ENCODE peak calls at places on chromosome 15, in six cellular contexts. A is HepG2, O is HCT116, X is GM12878, F is upper lobe of left lung, P is K562. G is an unnamed sample. For H3K9me3, the result is how much of the 10 kb centered on the place peaks cover.

GRCh38 chr15:67548862-67549651 is 6.6 kb downstream of the MAP2K5 start:
- ATAC-seq in F (no peak), X (peak), A (no peak), O (no peak), P (no peak), G (no peak)

GRCh38 chr15:89765694-89766093 is 10.4 kb upstream of the MESP2 start:
- ATAC-seq in X (no peak), F (no peak), P (no peak), A (no peak), O (no peak), G (no peak)

GRCh38 chr15:93566777-93567176 is 477.8 kb upstream of the RGMA start:
- ATAC-seq in F (peak), P (no peak), A (no peak), X (no peak), O (no peak), G (no peak)

GRCh38 chr15:99295840-99296239 is 44.6 kb downstream of the LRRC28 start:
- ATAC-seq in A (no peak), X (no peak), O (no peak), P (no peak), F (no peak), G (no peak)

GRCh38 chr15:79329186-79329611 is 18.3 kb downstream of the TMED3 start:
- ATAC-seq in F (no peak), X (no peak), A (peak), O (peak), P (peak), G (no peak)

GRCh38 chr15:61097852-61098251 is 131.2 kb downstream of the RORA start:
- ATAC-seq in F (no peak), X (no peak), A (no peak), O (no peak), P (no peak), G (no peak)

GRCh38 chr15:76932090-76932966 is 779 bp downstream of the RCN2 start:
- ATAC-seq in P (no peak), O (no peak), X (no peak), F (no peak), A (peak), G (no peak)

GRCh38 chr15:66872394-66872793 is 170.4 kb downstream of the SMAD6 start:
- ATAC-seq in X (no peak), P (no peak), O (no peak), A (no peak), F (no peak), G (no peak)

GRCh38 chr15:88717342-88718017 is 78.7 kb downstream of the ISG20 start:
- ATAC-seq in A (peak), O (no peak), X (no peak), F (no peak), P (no peak), G (no peak)

GRCh38 chr15:66765478-66766281 is 63.6 kb downstream of the SMAD6 start:
- ATAC-seq in A (peak), O (peak), P (peak), X (peak), F (peak), G (no peak)

GRCh38 chr15:60353245-60353940 is 44.4 kb downstream of the ANXA2 start:
- ATAC-seq in O (peak), X (no peak), F (no peak), A (no peak), P (no peak), G (no peak)

GRCh38 chr15:81211376-81211775 is 14.7 kb downstream of the IL16 start:
- ATAC-seq in X (no peak), P (no peak), A (no peak), O (no peak), F (no peak), G (peak)

GRCh38 chr15:57732526-57733331 is 26.2 kb downstream of the POLR2M start:
- ATAC-seq in F (no peak), A (peak), P (peak), X (peak), O (peak), G (no peak)

GRCh38 chr15:56772868-56773639 is 39.7 kb upstream of the ZNF280D start:
- ATAC-seq in P (no peak), X (no peak), A (peak), O (no peak), F (peak), G (peak)

GRCh38 chr15:90418627-90419026 is 30.6 kb downstream of the IQGAP1 start:
- ATAC-seq in P (no peak), F (no peak), X (peak), O (no peak), A (no peak), G (no peak)

GRCh38 chr15:87599616-87600015 is 656.9 kb downstream of the NTRK3 start:
- ATAC-seq in F (no peak), X (no peak), P (no peak), A (no peak), O (no peak), G (no peak)

GRCh38 chr15:57297630-57298029 is 78.7 kb upstream of the CGNL1 start:
- ATAC-seq in O (no peak), F (no peak), A (no peak), P (no peak), X (no peak), G (no peak)

GRCh38 chr15:92617197-92618037 is 38.2 kb downstream of the FAM174B start:
- ATAC-seq in P (peak), O (no peak), F (peak), A (peak), X (no peak), G (peak)

GRCh38 chr15:50227076-50227475 is 38.5 kb downstream of the HDC start:
- ATAC-seq in X (no peak), F (no peak), A (no peak), P (no peak), O (no peak), G (no peak)

GRCh38 chr15:46260937-46261336 is 626.1 kb downstream of the SQOR start:
- ATAC-seq in P (no peak), F (no peak), A (no peak), O (no peak), X (no peak), G (no peak)

GRCh38 chr15:77870195-77871065 is 207.1 kb downstream of the TBC1D2B start:
- ATAC-seq in X (peak), P (peak), F (peak), A (peak), O (peak), G (peak)

GRCh38 chr15:92889390-92890113 is 10.6 kb upstream of the CHD2 start:
- ATAC-seq in F (no peak), O (no peak), A (no peak), X (peak), P (no peak), G (no peak)

GRCh38 chr15:101625169-101625568 is 27.0 kb downstream of the TM2D3 start:
- ATAC-seq in P (no peak), O (no peak), X (no peak), A (peak), F (peak), G (no peak)

GRCh38 chr15:45262906-45263456 is 10.9 kb downstream of the SLC28A2 start:
- ATAC-seq in A (peak), X (no peak), O (no peak), F (no peak), P (no peak), G (no peak)

GRCh38 chr15:23403550-23403949 is 43.5 kb downstream of the GOLGA6L2 start:
- ATAC-seq in F (no peak), O (no peak), X (no peak), P (no peak), A (no peak), G (no peak)

GRCh38 chr15:57640935-57641682 is 49.4 kb downstream of the MYZAP start:
- ATAC-seq in F (no peak), P (peak), O (peak), X (peak), A (peak), G (no peak)

GRCh38 chr15:92937880-92938279 is 37.8 kb downstream of the CHD2 start:
- ATAC-seq in F (no peak), A (no peak), P (no peak), O (no peak), X (no peak), G (no peak)

GRCh38 chr15:92636950-92637481 is 18.6 kb downstream of the FAM174B start:
- ATAC-seq in X (peak), F (peak), O (peak), P (peak), A (peak), G (peak)

GRCh38 chr15:96264351-96264798 is 66.1 kb upstream of the NR2F2 start:
- ATAC-seq in A (peak), X (peak), F (peak), P (peak), O (peak), G (peak)

GRCh38 chr15:101078669-101079323 is 159.6 kb downstream of the LRRK1 start:
- ATAC-seq in A (no peak), P (no peak), F (peak), O (no peak), X (no peak), G (no peak)

GRCh38 chr15:47337836-47338235 is 379.5 kb upstream of the SEMA6D start:
- ATAC-seq in X (no peak), A (no peak), O (no peak), P (no peak), F (no peak), G (no peak)

GRCh38 chr15:82158811-82159210 is 103.7 kb downstream of the EFL1 start:
- ATAC-seq in P (no peak), A (no peak), F (no peak), O (no peak), X (no peak), G (no peak)

GRCh38 chr15:55823699-55824098 is 80.7 kb upstream of the PRTG start:
- ATAC-seq in O (no peak), X (no peak), F (no peak), A (no peak), P (no peak), G (peak)

GRCh38 chr15:70503798-70504304 is 259.5 kb downstream of the UACA start:
- ATAC-seq in O (no peak), P (no peak), A (no peak), F (no peak), X (peak), G (no peak)

GRCh38 chr15:70501849-70502248 is 261.5 kb downstream of the UACA start:
- ATAC-seq in A (no peak), X (no peak), F (no peak), O (no peak), P (no peak), G (no peak)

GRCh38 chr15:70502576-70502975 is 260.8 kb downstream of the UACA start:
- ATAC-seq in P (no peak), X (no peak), F (no peak), A (no peak), O (no peak), G (no peak)

GRCh38 chr15:70503073-70503745 is 260.1 kb downstream of the UACA start:
- ATAC-seq in X (peak), F (no peak), A (no peak), P (no peak), O (no peak), G (no peak)

DNA sequence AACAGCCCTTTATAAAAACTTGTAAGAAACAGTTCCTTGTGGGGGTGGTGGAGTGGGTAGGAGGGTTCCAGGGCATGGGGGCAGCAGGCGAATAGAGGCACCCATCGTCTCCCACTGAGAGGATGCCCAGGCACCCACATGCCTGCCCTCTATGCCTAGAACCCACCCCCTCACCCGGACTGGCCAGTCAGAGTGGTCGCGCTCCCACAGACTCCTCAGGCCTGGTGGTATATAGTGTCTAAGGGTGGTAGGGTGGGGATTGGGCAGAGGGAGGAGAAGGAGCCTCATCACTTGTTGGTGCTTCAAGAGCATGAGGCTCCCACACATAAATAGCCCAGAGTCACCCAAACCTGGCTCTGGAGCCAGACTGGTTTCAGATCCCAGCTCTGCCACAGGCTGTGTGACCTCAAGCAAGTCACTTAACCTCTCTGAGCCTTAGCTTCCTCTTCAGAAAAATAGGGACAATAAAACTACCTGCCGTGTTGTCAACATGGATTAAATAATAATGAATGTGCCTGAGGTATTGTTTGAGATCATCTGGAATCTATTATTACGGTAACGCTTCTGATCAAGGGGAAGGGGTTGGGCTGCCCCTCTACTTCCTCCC is 262.1 kb downstream of the UACA start:
- ATAC-seq in A (no peak), P (no peak), X (no peak), O (no peak), F (no peak), G (no peak)
- H3K9me3 ChIP-seq in A (under half), P (under half), X (under half), O (under half), F (under half), G (under half)

DNA sequence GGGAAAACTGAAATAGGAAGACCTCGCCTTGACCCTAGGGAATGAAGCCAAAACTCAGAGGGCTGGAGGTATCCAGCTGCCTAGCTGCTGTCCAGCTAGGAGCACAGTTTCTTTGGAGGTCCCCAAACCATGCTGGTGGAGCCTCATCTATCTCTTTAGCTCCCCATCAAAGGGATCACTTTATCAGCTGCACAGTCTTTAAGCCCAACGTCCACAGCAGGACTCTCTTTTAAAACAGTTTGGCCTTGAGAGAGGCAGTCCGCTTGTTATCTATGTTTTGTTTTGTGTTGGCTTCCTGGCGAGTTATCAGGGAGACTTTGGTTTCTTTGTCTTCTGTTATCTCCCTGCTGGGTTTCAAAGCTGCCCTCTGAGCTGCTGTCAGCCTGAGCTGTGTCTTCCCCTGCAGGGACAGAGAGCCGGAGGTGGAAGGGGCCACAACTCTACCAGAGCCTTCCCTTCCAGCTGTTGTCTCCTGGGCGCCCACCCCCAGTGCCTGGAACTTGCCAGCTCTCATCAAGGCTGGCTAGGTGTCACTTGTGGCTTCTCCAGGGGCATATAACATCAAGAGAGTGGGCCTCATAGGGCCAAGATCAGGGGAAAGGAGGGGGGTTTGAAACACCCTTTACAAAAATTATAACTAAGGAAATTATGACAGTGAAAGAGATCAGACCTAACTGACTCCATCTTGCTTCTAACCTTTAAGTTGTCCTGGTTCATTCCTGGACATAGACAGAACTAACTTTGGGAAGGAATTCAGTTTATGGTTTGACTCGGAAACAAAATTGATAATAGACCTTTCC is 61.4 kb upstream of the C15orf39 start:
- ATAC-seq in A (peak), O (no peak), X (no peak), F (no peak), P (peak), G (no peak)
- TF ChIP-seq POLR2AphosphoS5 in A (peak), O (no peak), X (no peak), F (no peak), P (no peak), G (no peak)

GRCh38 chr15:20272422-20273184 is 269.0 kb downstream of the GOLGA6L6 start:
- ATAC-seq in P (no peak), X (no peak), A (peak), F (peak), O (no peak), G (no peak)
- H3K9me3 ChIP-seq in P (under half), X (under half), A (under half), F (under half), O (under half), G (under half)

GRCh38 chr15:65641723-65642475 is 20.2 kb downstream of the SLC24A1 start:
- ATAC-seq in O (no peak), A (peak), P (peak), F (no peak), X (peak), G (peak)

GRCh38 chr15:65644282-65644681 is 22.5 kb downstream of the SLC24A1 start:
- ATAC-seq in F (no peak), X (no peak), A (no peak), P (no peak), O (no peak), G (no peak)

GRCh38 chr15:65639509-65639908 is 17.8 kb downstream of the SLC24A1 start:
- ATAC-seq in A (no peak), X (no peak), O (no peak), P (no peak), F (no peak), G (no peak)

GRCh38 chr15:65645392-65645791 is 23.7 kb downstream of the SLC24A1 start:
- ATAC-seq in O (no peak), A (no peak), X (no peak), P (no peak), F (no peak), G (no peak)

DNA sequence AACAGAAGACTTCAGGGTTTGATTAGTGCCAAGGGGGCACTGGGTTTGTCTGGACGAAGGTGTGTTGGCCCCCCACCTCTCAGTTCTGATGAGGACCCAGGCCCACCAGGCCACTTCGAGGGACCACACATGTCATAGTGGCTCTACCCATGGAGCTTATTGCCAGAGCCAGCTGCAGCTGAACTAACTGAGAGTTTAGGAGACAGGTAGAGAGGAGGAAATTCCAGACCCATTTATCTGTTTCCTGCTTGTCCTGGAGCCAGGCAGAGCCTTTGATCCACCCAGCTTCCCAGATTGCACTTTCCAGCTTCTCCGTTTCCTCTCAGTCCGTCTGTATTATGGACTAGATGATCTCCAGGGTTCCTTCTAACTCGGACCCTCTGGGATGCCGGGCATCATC is 20.9 kb downstream of the SLC24A1 start:
- ATAC-seq in F (no peak), A (no peak), X (no peak), P (no peak), O (no peak), G (no peak)
- TF ChIP-seq POLR2AphosphoS5 in F (no peak), A (no peak), X (no peak), P (no peak), O (no peak), G (no peak)

GRCh38 chr15:25087137-25087536 is 132.3 kb downstream of the SNRPN start:
- ATAC-seq in O (no peak), F (no peak), P (no peak), A (no peak), X (no peak), G (no peak)

GRCh38 chr15:25091421-25092158 is 136.8 kb downstream of the SNRPN start:
- ATAC-seq in A (no peak), P (no peak), O (no peak), F (no peak), X (no peak), G (no peak)

GRCh38 chr15:25089577-25089976 is 134.8 kb downstream of the SNRPN start:
- ATAC-seq in F (no peak), P (no peak), O (no peak), X (no peak), A (no peak), G (no peak)

GRCh38 chr15:25090073-25090733 is 135.4 kb downstream of the SNRPN start:
- ATAC-seq in F (no peak), P (no peak), A (no peak), X (no peak), O (no peak), G (no peak)

DNA sequence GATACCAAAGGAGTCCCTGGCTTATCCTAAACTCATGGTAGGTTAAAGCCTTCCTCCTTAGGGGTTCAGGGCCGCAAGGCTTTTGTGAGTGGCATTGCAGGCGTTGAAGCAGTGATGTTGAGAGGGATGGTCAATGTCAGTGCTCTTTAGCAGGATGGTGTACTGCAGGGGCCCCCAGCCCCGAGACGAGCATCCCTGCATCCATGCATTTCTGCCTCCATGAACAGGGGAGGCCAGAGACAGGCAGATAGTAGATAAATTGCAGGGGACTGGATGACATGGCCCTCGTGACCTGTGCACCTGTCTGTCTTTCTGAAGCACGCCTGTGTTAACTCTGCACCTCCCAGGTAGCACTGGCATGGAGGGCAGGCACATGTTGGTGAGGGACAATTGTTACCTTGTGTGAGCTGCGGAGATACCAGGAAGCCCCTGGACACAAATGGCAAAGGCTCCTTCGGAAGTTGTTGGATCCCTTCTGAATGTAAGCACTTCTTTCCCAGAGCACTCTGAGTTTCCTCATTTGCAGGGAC is 133.5 kb downstream of the SNRPN start:
- ATAC-seq in A (no peak), O (no peak), P (no peak), X (no peak), F (no peak), G (no peak)
- H3K9me3 ChIP-seq in A (half or more), O (half or more), P (under half), X (under half), F (half or more), G (under half)

GRCh38 chr15:48765007-48765406 is 45.9 kb downstream of the CEP152 start:
- ATAC-seq in P (peak), F (no peak), A (no peak), X (no peak), O (no peak), G (no peak)
- TF ChIP-seq POLR2AphosphoS5 in P (no peak), F (no peak), A (no peak), X (no peak), O (no peak), G (no peak)

GRCh38 chr15:27573800-27574485 is 525.2 kb downstream of the OCA2 start:
- ATAC-seq in A (no peak), O (no peak), X (no peak), P (no peak), F (no peak), G (no peak)
- H3K9me3 ChIP-seq in A (under half), O (under half), X (under half), P (under half), F (under half), G (under half)

GRCh38 chr15:59218710-59219109 is 12.1 kb downstream of the LDHAL6B start:
- ATAC-seq in P (no peak), A (no peak), X (no peak), O (no peak), F (no peak), G (no peak)

GRCh38 chr15:59222106-59222505 is 15.5 kb downstream of the LDHAL6B start:
- ATAC-seq in F (no peak), P (no peak), A (no peak), O (no peak), X (no peak), G (no peak)

GRCh38 chr15:59216911-59217310 is 10.3 kb downstream of the LDHAL6B start:
- ATAC-seq in F (no peak), O (no peak), A (no peak), X (no peak), P (no peak), G (no peak)

GRCh38 chr15:59221479-59221878 is 14.8 kb downstream of the LDHAL6B start:
- ATAC-seq in O (no peak), P (no peak), X (no peak), F (no peak), A (no peak), G (no peak)

GRCh38 chr15:59218099-59218498 is 11.5 kb downstream of the LDHAL6B start:
- ATAC-seq in P (no peak), X (no peak), F (no peak), O (no peak), A (no peak), G (no peak)
- TF ChIP-seq POLR2AphosphoS5 in P (no peak), X (no peak), F (no peak), O (no peak), A (no peak), G (no peak)

G was measured in gastroesophageal sphincter.